ENCODE peak calls at places on chromosomes 2 and 18, in seven cellular contexts. F, E, W, B, H, U and D are unnamed samples.
A peak's percentile ranks its signal among the peaks of the same experiment; 100 is the strongest.

GRCh38 chr18:49849331-49850217 is 36.2 kb upstream of the ACAA2 start:
- DNase-seq in F (no peak), E (no peak), W (no peak), B (peak; percentile 64), H (no peak), U (peak; percentile 30), D (peak; percentile 42)

GRCh38 chr18:78303519-78303918 is 676.1 kb upstream of the SALL3 start:
- DNase-seq in F (no peak), E (no peak), W (no peak), B (no peak), H (no peak), U (no peak), D (no peak)

GRCh38 chr18:3360211-3360610 is 89.8 kb upstream of the TGIF1 start:
- DNase-seq in F (no peak), E (no peak), W (no peak), B (peak; percentile 67), H (no peak), U (no peak), D (peak; percentile 49)

GRCh38 chr2:151878655-151879563 is 50.7 kb upstream of the ARL5A start:
- DNase-seq in F (no peak), E (no peak), W (no peak), B (no peak), H (peak; percentile 5), U (no peak), D (peak; percentile 83)

GRCh38 chr2:239714116-239714515 is 311.0 kb downstream of the NDUFA10 start:
- DNase-seq in F (no peak), E (no peak), W (no peak), B (no peak), H (no peak), U (no peak), D (no peak)

GRCh38 chr18:48007955-48008701 is 77.7 kb upstream of the SMAD2 start:
- DNase-seq in F (no peak), E (peak; percentile 81), W (peak; percentile 99), B (peak; percentile 88), H (peak; percentile 59), U (peak; percentile 94), D (peak; percentile 42)

GRCh38 chr18:35511833-35512232 is 14.1 kb upstream of the INO80C start:
- DNase-seq in F (no peak), E (no peak), W (no peak), B (peak; percentile 41), H (no peak), U (no peak), D (no peak)

GRCh38 chr2:188629890-188630483 is 338.3 kb downstream of the GULP1 start:
- DNase-seq in F (no peak), E (no peak), W (no peak), B (no peak), H (no peak), U (no peak), D (no peak)

GRCh38 chr18:55586841-55587240 is 1.2 kb downstream of the TCF4 start:
- DNase-seq in F (no peak), E (no peak), W (peak; percentile 17), B (no peak), H (no peak), U (no peak), D (no peak)

DNA sequence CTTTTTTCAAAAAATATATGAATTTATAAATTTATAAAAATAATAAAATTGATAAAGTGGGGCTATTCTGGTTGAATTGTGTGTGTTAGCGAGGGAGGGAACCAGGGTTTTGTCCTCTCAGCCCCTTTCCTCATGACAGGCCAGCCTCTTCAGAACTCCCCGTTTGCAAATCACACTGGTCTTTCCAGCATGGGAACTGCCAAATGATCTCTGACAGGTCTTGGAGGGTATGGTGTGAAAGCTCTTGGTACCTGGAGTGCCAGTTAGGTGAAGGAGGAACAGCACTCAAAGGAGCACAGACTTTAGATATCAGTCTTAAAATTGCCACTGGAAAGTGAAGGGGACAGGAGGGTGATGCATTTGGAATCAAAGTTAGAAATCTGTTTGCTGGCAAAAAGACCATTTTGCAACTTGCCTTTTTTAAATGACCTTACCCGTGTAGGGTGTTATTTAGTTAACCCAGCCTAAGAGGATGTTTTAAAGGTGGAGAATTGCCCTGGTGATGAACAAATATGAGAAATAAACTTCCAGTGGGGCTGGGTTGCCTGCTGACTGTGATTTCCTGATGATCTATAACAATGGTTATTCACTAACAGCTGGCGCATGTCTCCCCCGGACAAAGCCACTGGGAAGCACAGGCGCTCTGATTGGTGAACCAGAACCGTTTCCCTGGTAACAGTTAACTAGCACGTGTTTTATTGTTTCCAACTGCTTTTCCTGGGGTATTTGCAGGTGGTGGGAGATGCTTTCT is 85.3 kb upstream of the EFEMP1 start:
- DNase-seq in F (no peak), E (no peak), W (peak; percentile 58), B (peak; percentile 62), H (no peak), U (no peak), D (no peak)
- TF ChIP-seq TAF1 in F (no peak), E (no peak), W (no peak), B (no peak), H (no peak), U (no peak), D (no peak)

GRCh38 chr18:32258148-32258547 is 68.3 kb downstream of the MEP1B start:
- DNase-seq in F (no peak), E (no peak), W (no peak), B (no peak), H (no peak), U (no peak), D (peak; percentile 12)

GRCh38 chr18:32257073-32257780 is 67.4 kb downstream of the MEP1B start:
- DNase-seq in F (no peak), E (no peak), W (no peak), B (no peak), H (no peak), U (no peak), D (no peak)

GRCh38 chr18:32261003-32261402 is 71.2 kb downstream of the MEP1B start:
- DNase-seq in F (no peak), E (no peak), W (no peak), B (no peak), H (no peak), U (peak; percentile 33), D (no peak)

GRCh38 chr18:32258558-32259204 is 68.8 kb downstream of the MEP1B start:
- DNase-seq in F (no peak), E (no peak), W (no peak), B (no peak), H (no peak), U (no peak), D (no peak)

DNA sequence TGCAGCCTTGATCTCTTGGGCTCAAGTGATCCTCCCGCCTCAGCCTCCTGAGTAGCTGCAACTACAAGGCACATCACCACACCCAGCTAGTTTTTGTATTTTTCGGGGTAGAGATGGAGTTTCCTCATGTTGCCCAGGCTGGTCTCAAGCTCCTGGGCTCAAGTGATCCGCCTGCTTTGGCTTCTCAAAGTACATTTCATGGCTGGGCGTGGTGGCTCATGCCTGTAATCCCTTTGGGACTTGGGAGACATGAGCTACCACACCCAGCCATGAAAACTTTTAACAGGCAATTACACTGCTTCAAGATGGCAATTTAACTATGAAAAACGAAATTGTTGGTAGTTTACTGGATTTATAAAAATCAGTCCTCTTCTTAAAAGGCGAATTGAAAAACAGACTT is 69.7 kb downstream of the MEP1B start:
- DNase-seq in F (no peak), E (no peak), W (no peak), B (no peak), H (no peak), U (no peak), D (no peak)
- TF ChIP-seq TAF1 in F (no peak), E (no peak), W (no peak), B (no peak), H (no peak), U (no peak), D (no peak)

DNA sequence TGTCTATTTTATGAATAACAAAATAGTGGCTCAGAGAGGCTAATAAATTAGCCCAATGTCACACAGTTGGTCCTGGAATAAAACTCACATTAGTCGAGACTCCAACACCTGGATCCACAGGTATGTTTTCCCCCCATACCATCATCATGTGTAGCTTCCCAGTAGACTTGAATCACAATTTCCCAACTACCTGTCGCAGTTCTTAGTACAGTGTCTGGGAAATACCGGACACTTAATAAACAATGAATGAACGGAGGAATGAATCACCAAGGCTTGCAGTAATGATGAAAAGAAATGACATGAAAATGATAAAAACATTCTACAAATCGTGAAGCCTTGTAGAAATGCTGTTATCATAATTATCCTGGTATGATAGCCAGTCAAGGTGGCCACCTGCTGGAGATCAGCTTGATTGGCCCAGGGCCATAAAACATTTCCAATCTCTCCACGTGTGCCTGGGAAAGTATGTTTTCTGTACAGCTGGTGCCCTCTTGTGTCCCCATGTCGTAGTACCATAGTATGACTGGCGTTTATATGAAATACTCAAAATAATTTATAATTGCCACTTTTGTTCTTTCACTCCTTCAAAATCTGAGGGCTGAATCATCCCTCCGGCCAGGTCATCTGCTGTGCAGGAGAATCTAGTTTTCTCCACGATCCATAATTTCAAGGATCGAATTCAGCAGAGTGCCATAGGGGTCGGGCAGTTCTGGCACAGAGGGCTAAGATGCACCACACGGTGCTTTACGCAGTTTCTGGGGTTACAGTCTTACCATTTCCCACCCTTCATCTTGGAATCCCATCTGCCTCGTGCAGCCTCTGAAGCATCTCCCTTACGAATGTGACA is 95.4 kb downstream of the LAMA1 start:
- DNase-seq in F (no peak), E (no peak), W (peak; percentile 83), B (no peak), H (no peak), U (peak; percentile 64), D (peak; percentile 76)
- TF ChIP-seq TAF1 in F (no peak), E (no peak), W (no peak), B (no peak), H (no peak), U (no peak), D (no peak)

GRCh38 chr2:61631321-61631720 is 93.2 kb upstream of the XPO1 start:
- DNase-seq in F (no peak), E (no peak), W (no peak), B (no peak), H (no peak), U (no peak), D (no peak)

GRCh38 chr2:61636686-61637085 is 98.5 kb upstream of the XPO1 start:
- DNase-seq in F (no peak), E (no peak), W (no peak), B (no peak), H (no peak), U (no peak), D (no peak)

GRCh38 chr2:61633250-61633649 is 95.1 kb upstream of the XPO1 start:
- DNase-seq in F (no peak), E (no peak), W (no peak), B (no peak), H (no peak), U (no peak), D (no peak)

GRCh38 chr2:61634512-61634911 is 96.4 kb upstream of the XPO1 start:
- DNase-seq in F (no peak), E (no peak), W (no peak), B (no peak), H (no peak), U (no peak), D (no peak)

DNA sequence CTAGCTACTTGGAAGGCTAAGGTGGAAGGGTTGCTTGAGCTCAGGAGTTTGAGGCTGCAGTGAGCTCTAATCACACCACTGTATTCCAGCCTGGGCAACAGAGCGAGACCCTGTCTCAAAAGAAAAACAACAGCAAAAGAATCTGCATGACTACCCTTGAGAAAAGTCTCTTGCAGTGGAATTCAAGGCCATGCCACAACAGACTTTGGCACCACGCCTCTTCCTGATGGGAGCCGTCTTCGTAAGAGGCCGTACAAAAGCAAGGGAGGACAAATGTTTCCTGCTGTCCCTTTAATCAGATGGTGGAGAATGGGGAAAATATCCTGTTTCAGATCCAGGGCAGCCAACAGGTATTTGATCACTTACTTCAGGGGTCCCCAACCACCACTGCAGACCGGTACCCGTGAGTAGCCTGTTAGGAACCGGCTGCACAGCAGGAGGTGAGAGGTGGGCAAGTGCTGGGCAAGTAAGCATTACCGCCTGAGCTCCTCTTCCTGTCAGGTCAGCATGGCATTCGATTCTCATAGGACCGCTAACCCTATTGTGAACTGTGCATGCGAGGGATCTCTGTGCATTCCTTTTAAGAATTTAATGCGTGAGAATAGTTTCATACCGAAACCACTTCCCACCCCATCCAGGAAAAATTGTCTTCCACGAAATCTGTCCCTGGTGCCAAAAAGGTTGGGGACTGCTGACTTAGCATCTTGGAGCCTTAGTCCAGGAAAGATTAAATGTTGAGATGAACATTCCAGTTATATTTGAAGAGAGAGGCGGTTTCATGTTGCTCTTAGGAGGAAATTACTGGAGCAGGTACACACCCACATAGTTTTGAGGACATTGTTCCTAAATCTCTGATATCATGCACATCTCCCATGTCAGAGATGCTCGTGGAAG is 94.4 kb upstream of the XPO1 start:
- DNase-seq in F (no peak), E (no peak), W (no peak), B (no peak), H (no peak), U (no peak), D (no peak)
- TF ChIP-seq TAF1 in F (no peak), E (no peak), W (no peak), B (no peak), H (no peak), U (no peak), D (no peak)